ENCODE peak calls at places on chromosome 4, in eight cellular contexts. O is body of pancreas; Z is RPMI7951; Q is Right ventricle myocardium inferior; D is activated effector memory CD4-positive, alpha-beta T cell treated with anti-CD3 and anti-CD28 coated beads, Interleukin-2, amount 50 U/mL, for 16 hours; M is lung; I is HS-5; J is COLO829. K is an unnamed sample.

GRCh38 chr4:121706595-121707021 is 9.8 kb upstream of the ANXA5 start:
- DNase-seq in I (no peak), Q (no peak), J (no peak), Z (peak), D (peak), O (no peak), M (no peak), K (no peak)

GRCh38 chr4:93834371-93835066 is 6.0 kb downstream of the ATOH1 start:
- DNase-seq in Z (no peak), M (no peak), J (no peak), I (no peak), D (no peak), Q (no peak), O (no peak), K (no peak)

GRCh38 chr4:102736636-102737549 is 23.9 kb downstream of the MANBA start:
- DNase-seq in Z (no peak), M (no peak), O (no peak), J (no peak), D (no peak), I (no peak), Q (no peak), K (no peak)

GRCh38 chr4:123060039-123060770 is 137.8 kb upstream of the NUDT6 start:
- DNase-seq in I (no peak), Q (no peak), M (no peak), Z (no peak), J (no peak), D (no peak), O (no peak), K (no peak)

GRCh38 chr4:168082379-168082778 is 10.0 kb upstream of the ANXA10 start:
- DNase-seq in Q (no peak), M (no peak), Z (no peak), O (no peak), J (no peak), D (no peak), I (no peak), K (no peak)

GRCh38 chr4:807792-808191 is 18.1 kb downstream of the CPLX1 start:
- DNase-seq in M (no peak), J (no peak), D (no peak), Z (no peak), Q (no peak), O (no peak), I (no peak), K (no peak)

GRCh38 chr4:80336582-80336981 is 1.1 kb downstream of the CFAP299 start:
- DNase-seq in I (no peak), D (no peak), M (peak), O (peak), Q (peak), J (no peak), Z (peak), K (peak)

GRCh38 chr4:61003301-61003700 is 196.8 kb upstream of the ADGRL3 start:
- DNase-seq in O (no peak), M (no peak), Q (no peak), J (no peak), Z (no peak), I (no peak), D (no peak), K (no peak)